ENCODE peak calls at places on chromosomes 7 and 10, in ten cellular contexts. One of them, this sample, is unnamed. For H3K4me1, the result is how much of the 10 kb centered on the place peaks cover.

GRCh38 chr10:80460399-80461207 is 6.5 kb downstream of the TSPAN14 start:
- DNase-seq in Panc1: no peak
- DNase-seq in mammary epithelial cell: peak
- DNase-seq in heart left ventricle: no peak
- DNase-seq in endodermal cell: peak
- DNase-seq in upper lobe of right lung: peak
- DNase-seq in body of pancreas: peak
- DNase-seq in H9: peak
- DNase-seq in prostate gland: peak
- DNase-seq in heart right ventricle: no peak
- DNase-seq in this sample: no peak

GRCh38 chr10:51804861-51805260 is 105.5 kb upstream of the CSTF2T start:
- DNase-seq in prostate gland: no peak
- DNase-seq in upper lobe of right lung: no peak
- DNase-seq in H9: no peak
- DNase-seq in heart right ventricle: no peak
- DNase-seq in heart left ventricle: no peak
- DNase-seq in body of pancreas: no peak
- DNase-seq in endodermal cell: no peak
- DNase-seq in mammary epithelial cell: peak
- DNase-seq in Panc1: no peak
- DNase-seq in this sample: no peak

GRCh38 chr10:19872504-19873271 is 56.5 kb downstream of the PLXDC2 start:
- DNase-seq in prostate gland: no peak
- DNase-seq in Panc1: no peak
- DNase-seq in heart left ventricle: no peak
- DNase-seq in mammary epithelial cell: no peak
- DNase-seq in body of pancreas: no peak
- DNase-seq in heart right ventricle: no peak
- DNase-seq in H9: no peak
- DNase-seq in upper lobe of right lung: no peak
- DNase-seq in endodermal cell: no peak
- DNase-seq in this sample: no peak

GRCh38 chr7:107277331-107277730 is 108.5 kb downstream of the HBP1 start:
- DNase-seq in heart left ventricle: no peak
- DNase-seq in mammary epithelial cell: no peak
- DNase-seq in H9: no peak
- DNase-seq in upper lobe of right lung: no peak
- DNase-seq in Panc1: no peak
- DNase-seq in endodermal cell: no peak
- DNase-seq in heart right ventricle: no peak
- DNase-seq in body of pancreas: no peak
- DNase-seq in prostate gland: no peak
- DNase-seq in this sample: no peak

GRCh38 chr7:4774804-4775280 is 581 bp upstream of the AP5Z1 start:
- DNase-seq in mammary epithelial cell: peak
- DNase-seq in body of pancreas: peak
- DNase-seq in prostate gland: no peak
- DNase-seq in heart left ventricle: no peak
- DNase-seq in Panc1: peak
- DNase-seq in endodermal cell: no peak
- DNase-seq in H9: no peak
- DNase-seq in heart right ventricle: peak
- DNase-seq in upper lobe of right lung: no peak
- DNase-seq in this sample: no peak

GRCh38 chr10:4867520-4868356 is 41.7 kb downstream of the AKR1E2 start:
- DNase-seq in mammary epithelial cell: no peak
- DNase-seq in Panc1: no peak
- DNase-seq in endodermal cell: no peak
- DNase-seq in prostate gland: no peak
- DNase-seq in body of pancreas: no peak
- DNase-seq in H9: no peak
- DNase-seq in upper lobe of right lung: no peak
- DNase-seq in heart left ventricle: no peak
- DNase-seq in heart right ventricle: no peak
- DNase-seq in this sample: no peak

GRCh38 chr10:131668903-131669302 is 231.9 kb upstream of the PPP2R2D start:
- DNase-seq in upper lobe of right lung: no peak
- DNase-seq in Panc1: no peak
- DNase-seq in prostate gland: no peak
- DNase-seq in body of pancreas: no peak
- DNase-seq in heart left ventricle: no peak
- DNase-seq in H9: no peak
- DNase-seq in heart right ventricle: no peak
- DNase-seq in endodermal cell: no peak
- DNase-seq in mammary epithelial cell: no peak
- DNase-seq in this sample: no peak

GRCh38 chr7:128030999-128031681 is at the start of gene LRRC4:
- DNase-seq in H9: peak
- DNase-seq in Panc1: no peak
- DNase-seq in upper lobe of right lung: peak
- DNase-seq in heart left ventricle: peak
- DNase-seq in body of pancreas: no peak
- DNase-seq in endodermal cell: peak
- DNase-seq in heart right ventricle: peak
- DNase-seq in mammary epithelial cell: peak
- DNase-seq in prostate gland: no peak
- DNase-seq in this sample: no peak

GRCh38 chr10:45557275-45557905 is 115.2 kb downstream of the ZFAND4 start:
- DNase-seq in heart right ventricle: no peak
- DNase-seq in endodermal cell: peak
- DNase-seq in upper lobe of right lung: no peak
- DNase-seq in body of pancreas: no peak
- DNase-seq in prostate gland: no peak
- DNase-seq in mammary epithelial cell: no peak
- DNase-seq in heart left ventricle: no peak
- DNase-seq in Panc1: no peak
- DNase-seq in H9: peak
- DNase-seq in this sample: no peak

GRCh38 chr7:74040101-74040790 is 12.3 kb downstream of the ELN start:
- DNase-seq in mammary epithelial cell: no peak
- DNase-seq in heart right ventricle: no peak
- DNase-seq in upper lobe of right lung: no peak
- DNase-seq in heart left ventricle: no peak
- DNase-seq in Panc1: no peak
- DNase-seq in endodermal cell: no peak
- DNase-seq in body of pancreas: no peak
- DNase-seq in H9: no peak
- DNase-seq in prostate gland: no peak
- DNase-seq in this sample: no peak

GRCh38 chr7:68176974-68177373 is 1180.3 kb downstream of the TYW1 start:
- DNase-seq in H9: peak
- DNase-seq in heart right ventricle: peak
- DNase-seq in upper lobe of right lung: no peak
- DNase-seq in mammary epithelial cell: peak
- DNase-seq in heart left ventricle: peak
- DNase-seq in Panc1: peak
- DNase-seq in body of pancreas: peak
- DNase-seq in endodermal cell: peak
- DNase-seq in prostate gland: peak
- DNase-seq in this sample: peak

DNA sequence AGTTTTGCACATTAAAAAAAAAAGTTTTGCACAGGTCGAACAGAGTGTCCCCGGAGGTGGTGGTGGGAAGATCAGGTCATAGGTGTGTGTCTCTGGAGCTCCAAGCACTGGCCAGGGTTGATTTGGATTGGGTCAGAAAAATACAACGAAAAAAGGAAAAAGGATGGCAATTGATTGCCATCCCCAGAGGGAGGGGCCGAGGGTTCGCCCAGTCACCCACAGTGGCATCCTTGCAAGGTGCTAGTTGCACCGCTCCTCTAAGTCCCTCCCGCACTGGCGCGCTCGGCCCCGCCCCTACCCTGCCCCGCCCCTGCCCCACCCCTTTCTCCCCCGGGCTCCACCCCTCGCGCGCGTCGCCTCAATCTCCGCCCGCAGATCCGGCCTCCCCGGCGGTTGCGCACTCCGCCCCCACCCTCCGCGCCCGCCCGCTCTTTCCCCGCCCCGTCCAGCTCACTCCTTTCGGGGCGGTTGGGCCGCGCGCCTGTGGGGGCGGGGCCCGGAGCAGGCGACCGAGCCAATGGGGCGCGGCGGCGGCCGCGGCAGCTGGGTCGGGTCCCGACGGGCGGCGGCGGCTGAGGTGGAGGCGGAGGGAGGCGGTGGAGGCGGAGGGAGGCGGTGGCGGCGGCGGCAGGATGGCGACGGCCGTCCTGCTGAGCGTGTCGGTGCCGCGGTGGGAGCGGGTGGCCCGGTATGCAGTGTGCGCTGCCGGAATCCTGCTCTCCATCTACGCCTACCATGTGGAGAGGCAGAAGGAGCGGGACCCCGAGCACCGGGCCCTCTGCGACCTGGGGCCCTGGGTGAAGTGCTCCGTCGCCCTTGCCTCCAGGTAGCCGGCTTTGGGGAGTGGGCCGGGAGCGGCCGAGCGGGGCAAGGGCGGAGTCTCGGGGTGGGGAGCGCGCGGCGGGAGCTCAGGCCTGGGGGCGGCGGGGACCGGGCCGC is 31.5 kb upstream of the ERV3-1 start:
- DNase-seq in upper lobe of right lung: peak
- DNase-seq in mammary epithelial cell: peak
- DNase-seq in prostate gland: peak
- DNase-seq in heart left ventricle: peak
- DNase-seq in endodermal cell: peak
- DNase-seq in body of pancreas: peak
- DNase-seq in heart right ventricle: peak
- DNase-seq in H9: peak
- DNase-seq in Panc1: peak
- DNase-seq in this sample: peak
- TF ChIP-seq CTCF in upper lobe of right lung: no peak
- TF ChIP-seq CTCF in mammary epithelial cell: no peak
- TF ChIP-seq CTCF in prostate gland: no peak
- TF ChIP-seq CTCF in heart left ventricle: no peak
- TF ChIP-seq CTCF in endodermal cell: peak
- TF ChIP-seq CTCF in body of pancreas: no peak
- TF ChIP-seq CTCF in heart right ventricle: no peak
- TF ChIP-seq CTCF in H9: peak
- TF ChIP-seq CTCF in Panc1: no peak
- TF ChIP-seq CTCF in this sample: no peak

GRCh38 chr10:79128241-79128922 is 59.6 kb downstream of the ZMIZ1 start:
- DNase-seq in prostate gland: no peak
- DNase-seq in heart right ventricle: no peak
- DNase-seq in H9: no peak
- DNase-seq in Panc1: no peak
- DNase-seq in heart left ventricle: no peak
- DNase-seq in endodermal cell: no peak
- DNase-seq in mammary epithelial cell: no peak
- DNase-seq in body of pancreas: no peak
- DNase-seq in upper lobe of right lung: no peak
- DNase-seq in this sample: no peak

GRCh38 chr10:79128923-79129305 is 60.1 kb downstream of the ZMIZ1 start:
- DNase-seq in upper lobe of right lung: no peak
- DNase-seq in mammary epithelial cell: no peak
- DNase-seq in H9: no peak
- DNase-seq in prostate gland: no peak
- DNase-seq in endodermal cell: no peak
- DNase-seq in body of pancreas: no peak
- DNase-seq in heart right ventricle: no peak
- DNase-seq in Panc1: no peak
- DNase-seq in heart left ventricle: no peak
- DNase-seq in this sample: no peak

GRCh38 chr10:79130255-79130654 is 61.5 kb downstream of the ZMIZ1 start:
- DNase-seq in prostate gland: no peak
- DNase-seq in Panc1: no peak
- DNase-seq in body of pancreas: no peak
- DNase-seq in upper lobe of right lung: no peak
- DNase-seq in heart left ventricle: no peak
- DNase-seq in heart right ventricle: no peak
- DNase-seq in H9: no peak
- DNase-seq in endodermal cell: no peak
- DNase-seq in mammary epithelial cell: no peak
- DNase-seq in this sample: no peak

GRCh38 chr10:79130846-79131245 is 62.1 kb downstream of the ZMIZ1 start:
- DNase-seq in Panc1: no peak
- DNase-seq in H9: peak
- DNase-seq in mammary epithelial cell: no peak
- DNase-seq in heart left ventricle: no peak
- DNase-seq in heart right ventricle: no peak
- DNase-seq in body of pancreas: no peak
- DNase-seq in endodermal cell: peak
- DNase-seq in prostate gland: no peak
- DNase-seq in upper lobe of right lung: no peak
- DNase-seq in this sample: no peak

GRCh38 chr10:79129361-79129997 is 60.7 kb downstream of the ZMIZ1 start:
- DNase-seq in heart left ventricle: no peak
- DNase-seq in heart right ventricle: no peak
- DNase-seq in upper lobe of right lung: no peak
- DNase-seq in mammary epithelial cell: no peak
- DNase-seq in prostate gland: no peak
- DNase-seq in H9: peak
- DNase-seq in Panc1: no peak
- DNase-seq in endodermal cell: peak
- DNase-seq in body of pancreas: no peak
- DNase-seq in this sample: no peak
- H3K4me1 ChIP-seq in heart left ventricle: under half
- H3K4me1 ChIP-seq in heart right ventricle: half or more
- H3K4me1 ChIP-seq in upper lobe of right lung: under half
- H3K4me1 ChIP-seq in mammary epithelial cell: under half
- H3K4me1 ChIP-seq in prostate gland: under half
- H3K4me1 ChIP-seq in H9: under half
- H3K4me1 ChIP-seq in Panc1: half or more
- H3K4me1 ChIP-seq in endodermal cell: under half
- H3K4me1 ChIP-seq in body of pancreas: half or more
- H3K4me1 ChIP-seq in this sample: half or more

GRCh38 chr7:86454753-86455152 is 189.0 kb upstream of the GRM3 start:
- DNase-seq in heart left ventricle: no peak
- DNase-seq in prostate gland: no peak
- DNase-seq in endodermal cell: no peak
- DNase-seq in heart right ventricle: no peak
- DNase-seq in mammary epithelial cell: no peak
- DNase-seq in H9: no peak
- DNase-seq in Panc1: no peak
- DNase-seq in body of pancreas: no peak
- DNase-seq in upper lobe of right lung: no peak
- DNase-seq in this sample: no peak

GRCh38 chr7:86453454-86453853 is 190.3 kb upstream of the GRM3 start:
- DNase-seq in endodermal cell: peak
- DNase-seq in prostate gland: no peak
- DNase-seq in Panc1: no peak
- DNase-seq in mammary epithelial cell: no peak
- DNase-seq in heart left ventricle: no peak
- DNase-seq in H9: no peak
- DNase-seq in heart right ventricle: no peak
- DNase-seq in body of pancreas: no peak
- DNase-seq in upper lobe of right lung: no peak
- DNase-seq in this sample: no peak
- H3K27ac ChIP-seq in endodermal cell: no peak
- H3K27ac ChIP-seq in prostate gland: no peak
- H3K27ac ChIP-seq in Panc1: no peak
- H3K27ac ChIP-seq in mammary epithelial cell: no peak
- H3K27ac ChIP-seq in heart left ventricle: no peak
- H3K27ac ChIP-seq in H9: no peak
- H3K27ac ChIP-seq in heart right ventricle: no peak
- H3K27ac ChIP-seq in body of pancreas: no peak
- H3K27ac ChIP-seq in upper lobe of right lung: no peak
- H3K27ac ChIP-seq in this sample: no peak

DNA sequence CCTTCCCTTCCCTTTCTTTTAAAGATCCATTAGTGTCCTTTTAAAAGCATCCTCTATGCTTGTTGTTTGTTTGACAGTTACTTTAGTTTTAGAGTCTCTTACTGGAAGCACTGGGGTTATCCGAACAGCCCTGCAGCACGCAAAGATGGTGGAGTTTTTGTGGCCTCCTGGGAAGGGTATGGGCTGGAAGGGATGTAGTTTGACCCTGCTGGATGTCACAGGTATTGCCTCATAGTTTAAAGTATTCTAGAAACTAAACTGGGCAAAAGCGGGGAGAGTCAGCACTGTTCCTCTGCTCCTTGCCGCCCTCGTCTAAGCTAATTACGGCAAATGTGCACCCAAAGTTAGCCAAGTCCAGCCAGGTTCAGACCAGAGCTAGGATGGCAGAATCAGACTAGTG is 35.8 kb upstream of the GNAI1 start:
- DNase-seq in prostate gland: no peak
- DNase-seq in upper lobe of right lung: no peak
- DNase-seq in body of pancreas: no peak
- DNase-seq in Panc1: no peak
- DNase-seq in endodermal cell: peak
- DNase-seq in mammary epithelial cell: no peak
- DNase-seq in heart right ventricle: no peak
- DNase-seq in H9: peak
- DNase-seq in heart left ventricle: no peak
- DNase-seq in this sample: no peak
- TF ChIP-seq CTCF in prostate gland: no peak
- TF ChIP-seq CTCF in upper lobe of right lung: no peak
- TF ChIP-seq CTCF in body of pancreas: no peak
- TF ChIP-seq CTCF in Panc1: peak
- TF ChIP-seq CTCF in endodermal cell: peak
- TF ChIP-seq CTCF in mammary epithelial cell: peak
- TF ChIP-seq CTCF in heart right ventricle: peak
- TF ChIP-seq CTCF in H9: peak
- TF ChIP-seq CTCF in heart left ventricle: no peak
- TF ChIP-seq CTCF in this sample: peak